ENCODE peak calls at places on chromosomes 1 and 21, in eight cellular contexts. P, C, H, M, Y, S, T and B are unnamed samples.

GRCh38 chr1:208054885-208055507 is 144.1 kb upstream of the CD34 start:
- DNase-seq in P (no peak), C (no peak), H (no peak), M (no peak), Y (no peak), S (no peak), T (no peak), B (no peak)

GRCh38 chr1:53511933-53512806 is 53.0 kb downstream of the DMRTB1 start:
- DNase-seq in P (no peak), C (peak), H (peak), M (peak), Y (peak), S (peak), T (no peak), B (no peak)

GRCh38 chr1:193066606-193067005 is 7.2 kb downstream of the RO60 start:
- DNase-seq in P (no peak), C (no peak), H (no peak), M (no peak), Y (no peak), S (no peak), T (no peak), B (no peak)

GRCh38 chr1:153260980-153261792 is 1.7 kb downstream of the LORICRIN start:
- DNase-seq in P (peak), C (no peak), H (peak), M (peak), Y (peak), S (peak), T (no peak), B (no peak)

GRCh38 chr1:196423612-196424011 is 184.6 kb downstream of the KCNT2 start:
- DNase-seq in P (no peak), C (no peak), H (no peak), M (no peak), Y (no peak), S (no peak), T (no peak), B (no peak)

GRCh38 chr1:192575499-192576189 is at the start of gene RGS1:
- DNase-seq in P (peak), C (no peak), H (no peak), M (no peak), Y (peak), S (peak), T (no peak), B (no peak)

GRCh38 chr1:87119741-87120140 is 205.3 kb downstream of the HS2ST1 start:
- DNase-seq in P (no peak), C (no peak), H (no peak), M (no peak), Y (no peak), S (no peak), T (no peak), B (no peak)

GRCh38 chr1:67347688-67348472 is 40.2 kb downstream of the IL12RB2 start:
- DNase-seq in P (no peak), C (peak), H (peak), M (peak), Y (no peak), S (peak), T (peak), B (peak)

GRCh38 chr1:116360435-116361173 is 12.4 kb upstream of the ATP1A1 start:
- DNase-seq in P (no peak), C (no peak), H (no peak), M (no peak), Y (no peak), S (no peak), T (peak), B (no peak)

GRCh38 chr1:179767177-179767581 is 24.1 kb downstream of the FAM163A start:
- DNase-seq in P (no peak), C (no peak), H (peak), M (no peak), Y (no peak), S (no peak), T (no peak), B (no peak)

GRCh38 chr1:26579662-26580061 is 50.1 kb downstream of the RPS6KA1 start:
- DNase-seq in P (no peak), C (no peak), H (no peak), M (no peak), Y (no peak), S (no peak), T (no peak), B (no peak)

GRCh38 chr1:62045579-62045978 is 149.1 kb upstream of the L1TD1 start:
- DNase-seq in P (no peak), C (no peak), H (peak), M (no peak), Y (no peak), S (no peak), T (no peak), B (no peak)

GRCh38 chr1:244211559-244211944 is 160.5 kb downstream of the ZBTB18 start:
- DNase-seq in P (no peak), C (peak), H (no peak), M (no peak), Y (no peak), S (no peak), T (no peak), B (no peak)

GRCh38 chr1:99648107-99648506 is 2.2 kb downstream of the PALMD start:
- DNase-seq in P (peak), C (peak), H (peak), M (no peak), Y (no peak), S (peak), T (no peak), B (no peak)

GRCh38 chr21:33644383-33645074 is 2.2 kb downstream of the ITSN1 start:
- DNase-seq in P (no peak), C (peak), H (no peak), M (peak), Y (no peak), S (no peak), T (no peak), B (no peak)

GRCh38 chr21:40404319-40404906 is 442.5 kb downstream of the DSCAM start:
- DNase-seq in P (no peak), C (no peak), H (no peak), M (no peak), Y (no peak), S (no peak), T (no peak), B (no peak)

GRCh38 chr1:147598631-147599361 is 57.5 kb downstream of the BCL9 start:
- DNase-seq in P (no peak), C (peak), H (peak), M (peak), Y (peak), S (peak), T (no peak), B (peak)

GRCh38 chr1:35660581-35661473 is 19.5 kb upstream of the PSMB2 start:
- DNase-seq in P (no peak), C (no peak), H (no peak), M (peak), Y (no peak), S (no peak), T (no peak), B (no peak)

GRCh38 chr1:223720987-223721591 is 8.8 kb downstream of the CAPN2 start:
- DNase-seq in P (no peak), C (no peak), H (no peak), M (peak), Y (no peak), S (no peak), T (peak), B (no peak)

GRCh38 chr21:18298228-18298627 is 53.6 kb downstream of the CHODL start:
- DNase-seq in P (no peak), C (no peak), H (no peak), M (no peak), Y (no peak), S (no peak), T (no peak), B (no peak)

GRCh38 chr1:246591047-246591446 is 24.8 kb downstream of the CNST start:
- DNase-seq in P (no peak), C (no peak), H (no peak), M (no peak), Y (no peak), S (no peak), T (no peak), B (no peak)

GRCh38 chr1:203353486-203353885 is 2.6 kb upstream of the FMOD start:
- DNase-seq in P (no peak), C (no peak), H (no peak), M (peak), Y (no peak), S (no peak), T (no peak), B (no peak)

GRCh38 chr1:3323021-3323790 is 131.3 kb upstream of the ARHGEF16 start:
- DNase-seq in P (peak), C (no peak), H (no peak), M (no peak), Y (peak), S (peak), T (no peak), B (no peak)

GRCh38 chr1:205191617-205192016 is 19.9 kb downstream of the DSTYK start:
- DNase-seq in P (no peak), C (no peak), H (peak), M (no peak), Y (no peak), S (no peak), T (no peak), B (no peak)

DNA sequence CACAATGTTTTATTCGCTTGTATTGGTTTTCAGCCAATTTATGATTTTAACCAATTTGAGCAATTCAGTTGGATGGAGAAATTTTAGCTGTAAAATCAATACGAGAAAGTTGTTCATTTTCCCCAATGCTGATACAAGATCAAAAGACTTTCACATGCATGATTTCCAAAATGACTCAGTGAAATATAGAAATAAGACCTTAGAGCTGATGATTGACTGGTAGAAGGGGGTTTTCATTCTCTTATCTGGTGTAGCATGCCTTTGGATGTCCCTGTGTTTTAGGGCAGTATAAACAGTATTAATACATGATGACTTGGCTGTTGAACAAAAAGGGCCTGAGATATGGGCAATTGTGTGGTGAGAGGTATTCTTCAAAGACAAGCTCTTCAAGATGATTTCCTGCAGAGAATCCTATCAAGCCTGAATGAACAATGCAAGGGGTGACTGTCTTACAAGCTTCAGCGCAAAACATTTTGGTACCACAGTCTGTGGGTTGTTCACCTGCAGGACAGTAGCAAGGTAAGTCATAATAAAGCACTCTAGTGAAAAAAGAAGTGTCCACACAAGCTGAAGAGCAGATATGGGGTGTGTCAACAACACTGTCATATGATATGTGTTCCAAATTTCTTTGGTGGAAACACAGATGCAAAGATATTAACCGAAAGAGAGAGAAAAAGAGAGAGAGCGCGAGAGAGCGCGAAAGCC is 156.2 kb downstream of the TNFSF18 start:
- DNase-seq in P (no peak), C (no peak), H (no peak), M (no peak), Y (no peak), S (no peak), T (no peak), B (no peak)
- H3K27ac ChIP-seq in P (no peak), C (no peak), H (peak), M (peak), Y (no peak), S (peak), T (no peak), B (no peak)

GRCh38 chr1:2233468-2233867 is 5.3 kb downstream of the SKI start:
- DNase-seq in P (no peak), C (no peak), H (no peak), M (no peak), Y (peak), S (no peak), T (no peak), B (no peak)
- H3K27ac ChIP-seq in P (peak), C (peak), H (no peak), M (peak), Y (peak), S (peak), T (peak), B (peak)

GRCh38 chr1:17441265-17441992 is 2.0 kb upstream of the RCC2 start:
- DNase-seq in P (no peak), C (no peak), H (no peak), M (no peak), Y (no peak), S (no peak), T (peak), B (no peak)

GRCh38 chr1:17441993-17442357 is 2.5 kb upstream of the RCC2 start:
- DNase-seq in P (no peak), C (no peak), H (no peak), M (no peak), Y (no peak), S (no peak), T (no peak), B (no peak)

GRCh38 chr1:17440074-17440826 is 773 bp upstream of the RCC2 start:
- DNase-seq in P (no peak), C (no peak), H (no peak), M (no peak), Y (no peak), S (no peak), T (no peak), B (no peak)

GRCh38 chr1:17440827-17441168 is 1.3 kb upstream of the RCC2 start:
- DNase-seq in P (no peak), C (no peak), H (no peak), M (no peak), Y (no peak), S (no peak), T (no peak), B (no peak)

GRCh38 chr1:17442841-17443240 is 3.4 kb upstream of the RCC2 start:
- DNase-seq in P (no peak), C (no peak), H (no peak), M (no peak), Y (no peak), S (no peak), T (no peak), B (no peak)
- H3K27ac ChIP-seq in P (no peak), C (no peak), H (peak), M (peak), Y (no peak), S (no peak), T (peak), B (no peak)

DNA sequence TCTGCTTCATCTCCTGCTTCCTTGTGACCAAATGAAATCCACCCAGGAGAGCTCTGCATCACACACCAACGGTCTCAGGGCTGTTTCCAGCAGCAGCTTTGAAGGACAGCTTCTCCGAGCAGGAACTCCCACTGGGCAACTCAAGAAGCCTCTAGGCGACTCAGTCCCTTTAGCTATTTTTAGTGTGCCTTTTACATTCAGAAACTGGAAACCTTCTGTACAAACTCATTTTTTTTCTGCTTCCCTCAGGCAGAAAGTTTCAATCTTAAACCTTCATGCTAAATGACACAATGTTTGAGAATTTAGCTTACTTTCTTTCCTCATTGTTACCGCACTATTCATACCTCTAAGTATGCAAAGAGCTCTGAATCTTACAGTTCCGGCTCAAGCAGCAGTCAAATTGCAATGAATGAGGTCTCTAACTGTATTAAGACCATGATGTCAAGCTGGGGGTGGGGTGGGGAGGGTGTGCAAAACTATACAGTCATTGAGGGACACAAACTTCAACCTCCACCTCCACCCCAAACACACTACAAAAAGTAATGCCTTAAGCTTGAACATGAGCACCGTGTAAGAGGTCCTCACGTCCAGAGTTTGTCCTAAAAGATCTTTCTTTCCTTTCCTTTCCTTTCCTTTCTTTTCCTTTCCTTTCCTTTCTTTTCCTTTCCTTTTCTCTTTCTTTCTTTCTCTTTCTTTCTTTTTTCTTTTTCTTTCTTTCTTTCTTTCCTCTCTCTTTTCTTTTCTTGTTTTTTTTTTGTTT is 16.4 kb upstream of the TARBP1 start:
- DNase-seq in P (no peak), C (no peak), H (no peak), M (peak), Y (no peak), S (no peak), T (peak), B (no peak)
- H3K27ac ChIP-seq in P (peak), C (no peak), H (peak), M (peak), Y (peak), S (peak), T (peak), B (no peak)

GRCh38 chr1:201422436-201423030 is 1.0 kb upstream of the TNNI1 start:
- DNase-seq in P (no peak), C (no peak), H (no peak), M (no peak), Y (peak), S (no peak), T (no peak), B (no peak)
- H3K27ac ChIP-seq in P (no peak), C (no peak), H (no peak), M (no peak), Y (no peak), S (no peak), T (no peak), B (no peak)

GRCh38 chr1:186183970-186184628 is 191.0 kb downstream of the TPR start:
- DNase-seq in P (no peak), C (no peak), H (no peak), M (no peak), Y (no peak), S (no peak), T (no peak), B (no peak)
- H3K27ac ChIP-seq in P (peak), C (no peak), H (peak), M (peak), Y (no peak), S (no peak), T (peak), B (no peak)

DNA sequence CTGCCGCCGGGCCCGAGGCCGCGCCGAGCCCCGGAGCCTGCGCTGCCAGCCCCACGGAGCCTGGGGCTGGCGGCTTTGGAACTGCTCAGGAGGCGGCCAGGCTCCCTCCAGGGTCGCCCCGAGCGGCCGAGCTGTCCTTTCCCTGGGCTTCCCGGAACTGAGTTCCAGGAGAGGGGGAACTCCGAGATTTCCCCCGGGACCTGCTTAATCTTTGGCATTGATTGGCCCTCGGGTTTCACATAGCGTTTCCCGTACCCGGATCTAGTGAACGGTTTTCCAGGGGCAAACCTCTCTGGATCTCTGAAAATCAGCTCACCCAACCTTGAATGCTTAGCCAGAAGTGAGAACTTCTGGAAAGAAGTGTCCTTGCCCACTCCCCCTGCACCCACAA is 544 bp downstream of the H6PD start:
- DNase-seq in P (no peak), C (no peak), H (no peak), M (peak), Y (no peak), S (no peak), T (no peak), B (no peak)
- H3K27ac ChIP-seq in P (peak), C (peak), H (peak), M (peak), Y (peak), S (peak), T (peak), B (peak)

GRCh38 chr1:184967045-184967444 is 7.3 kb downstream of the NIBAN1 start:
- DNase-seq in P (no peak), C (no peak), H (no peak), M (no peak), Y (no peak), S (no peak), T (no peak), B (no peak)
- H3K27ac ChIP-seq in P (no peak), C (no peak), H (no peak), M (no peak), Y (peak), S (peak), T (no peak), B (no peak)

GRCh38 chr1:45862008-45862407 is 58.6 kb downstream of the MAST2 start:
- DNase-seq in P (no peak), C (no peak), H (no peak), M (no peak), Y (no peak), S (no peak), T (no peak), B (no peak)

GRCh38 chr1:45863117-45863670 is 59.8 kb downstream of the MAST2 start:
- DNase-seq in P (no peak), C (no peak), H (no peak), M (no peak), Y (no peak), S (no peak), T (no peak), B (no peak)

GRCh38 chr1:45864765-45865164 is 61.4 kb downstream of the MAST2 start:
- DNase-seq in P (no peak), C (no peak), H (no peak), M (no peak), Y (no peak), S (no peak), T (no peak), B (no peak)

GRCh38 chr1:45867697-45868346 is 64.4 kb downstream of the MAST2 start:
- DNase-seq in P (no peak), C (no peak), H (no peak), M (no peak), Y (no peak), S (no peak), T (no peak), B (no peak)

DNA sequence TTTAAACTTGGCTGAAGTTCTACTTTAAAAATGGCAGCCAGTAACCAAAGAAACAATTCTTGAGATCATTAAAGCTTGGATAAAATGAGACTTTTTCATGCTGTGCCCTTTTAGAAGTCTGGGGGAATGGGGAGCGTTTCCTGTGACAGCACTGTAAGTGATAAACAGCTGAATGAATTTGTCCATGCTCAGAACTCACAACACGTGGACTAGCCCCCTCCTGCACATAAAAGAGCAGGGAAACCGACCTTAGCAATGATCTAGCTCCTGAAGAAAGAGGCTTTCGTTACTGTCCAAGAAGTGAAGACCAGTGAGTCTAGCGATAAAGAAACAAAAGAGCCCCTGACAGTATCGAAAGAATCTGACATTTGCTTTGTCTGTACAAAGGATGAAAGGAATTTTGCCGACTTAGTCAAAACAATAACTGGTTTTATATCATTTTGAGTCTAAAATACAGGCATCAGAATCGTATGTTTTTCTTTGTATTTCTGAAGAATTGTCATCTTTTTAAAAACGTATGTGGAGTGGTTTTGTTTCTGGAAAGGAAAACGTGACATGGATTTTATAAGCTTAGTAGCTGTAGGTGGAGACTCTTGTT is 60.8 kb downstream of the MAST2 start:
- DNase-seq in P (no peak), C (no peak), H (no peak), M (no peak), Y (no peak), S (no peak), T (no peak), B (no peak)
- H3K27ac ChIP-seq in P (no peak), C (no peak), H (no peak), M (peak), Y (no peak), S (no peak), T (no peak), B (no peak)

DNA sequence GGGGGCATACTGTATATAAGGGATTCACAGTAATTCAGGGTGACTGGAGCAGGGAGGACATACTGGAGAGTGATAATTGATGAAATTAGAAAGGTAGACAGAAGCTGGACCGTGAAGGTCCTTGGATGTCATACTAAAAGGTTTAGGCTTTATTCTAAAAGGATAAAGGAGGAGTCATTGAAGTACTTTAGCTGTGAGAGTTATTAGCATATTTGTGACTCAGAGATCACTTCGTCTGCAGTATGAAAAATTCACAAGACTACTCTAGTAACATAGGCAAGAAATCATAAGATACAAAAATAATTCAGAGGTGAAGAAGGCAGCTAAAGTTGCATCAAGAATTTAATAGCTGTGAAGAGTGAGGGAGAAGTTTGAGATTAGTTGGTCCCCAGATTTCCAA is 26.3 kb downstream of the KCNA3 start:
- DNase-seq in P (no peak), C (no peak), H (no peak), M (no peak), Y (no peak), S (no peak), T (no peak), B (no peak)
- H3K27ac ChIP-seq in P (no peak), C (no peak), H (no peak), M (no peak), Y (no peak), S (no peak), T (no peak), B (no peak)